ENCODE peak calls at places on chromosomes 12 and 14, in four cellular contexts. R, L, P and I are unnamed samples.

GRCh38 chr12:56571131-56571530 is 49.5 kb downstream of the RBMS2 start:
- DNase-seq in L (no peak), R (no peak), P (no peak), I (no peak)

GRCh38 chr12:65335021-65335714 is 56.7 kb downstream of the MSRB3 start:
- DNase-seq in R (peak), P (peak), L (no peak), I (no peak)

GRCh38 chr12:108594-108993 is 42.0 kb downstream of the IQSEC3 start:
- DNase-seq in P (no peak), L (no peak), R (no peak), I (no peak)

GRCh38 chr12:92539966-92540791 is 162.6 kb upstream of the PLEKHG7 start:
- DNase-seq in R (no peak), P (no peak), L (no peak), I (no peak)

GRCh38 chr12:20567413-20567812 is 127.7 kb upstream of the SLCO1C1 start:
- DNase-seq in R (no peak), L (no peak), P (no peak), I (no peak)

GRCh38 chr12:53781218-53781801 is 29.5 kb upstream of the CISTR start:
- DNase-seq in R (no peak), L (no peak), P (no peak), I (no peak)

GRCh38 chr14:99604766-99605298 is 825 bp upstream of the CCDC85C start:
- DNase-seq in P (no peak), L (no peak), R (no peak), I (peak)

GRCh38 chr12:119659289-119659897 is 8.5 kb upstream of the PRKAB1 start:
- DNase-seq in P (no peak), L (no peak), R (peak), I (no peak)

GRCh38 chr14:105255021-105255507 is 6.7 kb downstream of the BTBD6 start:
- DNase-seq in P (no peak), L (no peak), R (no peak), I (no peak)

GRCh38 chr12:107283652-107284051 is 190.3 kb upstream of the CRY1 start:
- DNase-seq in R (no peak), L (no peak), P (no peak), I (no peak)

GRCh38 chr12:12560587-12561304 is 1.9 kb downstream of the DUSP16 start:
- DNase-seq in R (peak), P (no peak), L (peak), I (no peak)

GRCh38 chr12:52280796-52281560 is 6.5 kb downstream of the KRT86 start:
- DNase-seq in R (peak), P (peak), L (no peak), I (no peak)

GRCh38 chr14:92409069-92409468 is 86.1 kb downstream of the SLC24A4 start:
- DNase-seq in R (peak), L (no peak), P (no peak), I (no peak)

GRCh38 chr12:82019533-82019932 is 260.4 kb upstream of the PPFIA2 start:
- DNase-seq in P (no peak), R (no peak), L (no peak), I (no peak)

GRCh38 chr12:78970041-78970440 is 105.5 kb downstream of the SYT1 start:
- DNase-seq in L (no peak), R (no peak), P (no peak), I (no peak)

GRCh38 chr12:15886372-15887042 is 4.3 kb downstream of the STRAP start:
- DNase-seq in L (no peak), R (no peak), P (no peak), I (no peak)

GRCh38 chr12:109309441-109310246 is 560 bp upstream of the FOXN4 start:
- DNase-seq in R (no peak), P (no peak), L (no peak), I (no peak)

GRCh38 chr14:81315344-81315743 is 84.8 kb downstream of the STON2 start:
- DNase-seq in L (no peak), R (no peak), P (no peak), I (no peak)

GRCh38 chr12:82912406-82912805 is 225.7 kb downstream of the TMTC2 start:
- DNase-seq in P (no peak), L (no peak), R (no peak), I (no peak)

GRCh38 chr12:108091351-108091750 is 37.7 kb upstream of the WSCD2 start:
- DNase-seq in R (no peak), P (no peak), L (no peak), I (no peak)

GRCh38 chr12:44930972-44931600 is 55.0 kb upstream of the NELL2 start:
- DNase-seq in R (no peak), P (peak), L (no peak), I (no peak)

GRCh38 chr14:99267871-99268775 is 3.9 kb downstream of the BCL11B start:
- DNase-seq in R (no peak), L (no peak), P (no peak), I (no peak)

GRCh38 chr14:88961214-88961613 is 136.8 kb downstream of the TTC8 start:
- DNase-seq in L (no peak), P (no peak), R (no peak), I (no peak)

GRCh38 chr12:106582661-106583577 is at the start of gene RFX4:
- DNase-seq in L (no peak), R (no peak), P (no peak), I (no peak)

GRCh38 chr12:82818276-82819035 is 131.8 kb downstream of the TMTC2 start:
- DNase-seq in R (no peak), L (no peak), P (no peak), I (no peak)

GRCh38 chr12:114248527-114248926 is 157.4 kb downstream of the TBX5 start:
- DNase-seq in R (no peak), P (no peak), L (no peak), I (no peak)

GRCh38 chr12:98453070-98453469 is 62.3 kb upstream of the TMPO start:
- DNase-seq in R (no peak), P (no peak), L (peak), I (no peak)

GRCh38 chr14:90546767-90547166 is 149.9 kb downstream of the CALM1 start:
- DNase-seq in L (no peak), P (no peak), R (no peak), I (no peak)

GRCh38 chr12:32765906-32766305 is 10.2 kb upstream of the YARS2 start:
- DNase-seq in L (no peak), P (no peak), R (peak), I (no peak)

GRCh38 chr12:79324571-79324970 is 366.2 kb downstream of the PAWR start:
- DNase-seq in P (no peak), L (no peak), R (no peak), I (no peak)

GRCh38 chr12:120463712-120464111 is 5.8 kb downstream of the SRSF9 start:
- DNase-seq in R (no peak), L (no peak), P (no peak), I (no peak)

GRCh38 chr12:53123578-53124351 is 20.5 kb downstream of the SOAT2 start:
- DNase-seq in R (no peak), P (no peak), L (no peak), I (no peak)